ENCODE peak calls at places on chromosomes 6 and 20, in four cellular contexts. One of them, this sample, is unnamed.

GRCh38 chr20:11724112-11724511 is 193.6 kb upstream of the BTBD3 start:
- DNase-seq in NCI-H2029 treated with DMSO at 0.1 percent for 48 hours: no peak
- DNase-seq in CD8-positive, alpha-beta T cell: no peak
- DNase-seq in effector memory CD8-positive, alpha-beta T cell: no peak
- DNase-seq in this sample: no peak

GRCh38 chr6:26087284-26088115 is at the start of gene HFE:
- DNase-seq in effector memory CD8-positive, alpha-beta T cell: peak
- DNase-seq in CD8-positive, alpha-beta T cell: peak
- DNase-seq in NCI-H2029 treated with DMSO at 0.1 percent for 48 hours: peak
- DNase-seq in this sample: peak

GRCh38 chr6:111686249-111686997 is 80.7 kb upstream of the TRAF3IP2 start:
- DNase-seq in effector memory CD8-positive, alpha-beta T cell: no peak
- DNase-seq in CD8-positive, alpha-beta T cell: no peak
- DNase-seq in NCI-H2029 treated with DMSO at 0.1 percent for 48 hours: no peak
- DNase-seq in this sample: no peak

GRCh38 chr6:27575594-27576361 is 102.9 kb upstream of the ZNF184 start:
- DNase-seq in CD8-positive, alpha-beta T cell: no peak
- DNase-seq in NCI-H2029 treated with DMSO at 0.1 percent for 48 hours: no peak
- DNase-seq in effector memory CD8-positive, alpha-beta T cell: no peak
- DNase-seq in this sample: no peak

GRCh38 chr6:154969796-154970195 is 25.3 kb upstream of the TIAM2 start:
- DNase-seq in effector memory CD8-positive, alpha-beta T cell: no peak
- DNase-seq in CD8-positive, alpha-beta T cell: no peak
- DNase-seq in NCI-H2029 treated with DMSO at 0.1 percent for 48 hours: no peak
- DNase-seq in this sample: no peak

GRCh38 chr6:30881987-30882763 is 2.1 kb upstream of the DDR1 start:
- DNase-seq in CD8-positive, alpha-beta T cell: no peak
- DNase-seq in NCI-H2029 treated with DMSO at 0.1 percent for 48 hours: no peak
- DNase-seq in effector memory CD8-positive, alpha-beta T cell: no peak
- DNase-seq in this sample: no peak

GRCh38 chr6:137638926-137639706 is 144.9 kb upstream of the OLIG3 start:
- DNase-seq in effector memory CD8-positive, alpha-beta T cell: no peak
- DNase-seq in CD8-positive, alpha-beta T cell: no peak
- DNase-seq in NCI-H2029 treated with DMSO at 0.1 percent for 48 hours: no peak
- DNase-seq in this sample: no peak

GRCh38 chr20:17971571-17972013 is 2.8 kb downstream of the MGME1 start:
- DNase-seq in CD8-positive, alpha-beta T cell: no peak
- DNase-seq in NCI-H2029 treated with DMSO at 0.1 percent for 48 hours: no peak
- DNase-seq in effector memory CD8-positive, alpha-beta T cell: no peak
- DNase-seq in this sample: no peak

GRCh38 chr6:3228046-3228671 is 706 bp upstream of the TUBB2B start:
- DNase-seq in NCI-H2029 treated with DMSO at 0.1 percent for 48 hours: peak
- DNase-seq in effector memory CD8-positive, alpha-beta T cell: no peak
- DNase-seq in CD8-positive, alpha-beta T cell: no peak
- DNase-seq in this sample: no peak

GRCh38 chr6:50819527-50819905 is 845 bp downstream of the TFAP2B start:
- DNase-seq in CD8-positive, alpha-beta T cell: no peak
- DNase-seq in effector memory CD8-positive, alpha-beta T cell: no peak
- DNase-seq in NCI-H2029 treated with DMSO at 0.1 percent for 48 hours: no peak
- DNase-seq in this sample: no peak

GRCh38 chr6:137307163-137307851 is 88.1 kb upstream of the IFNGR1 start:
- DNase-seq in CD8-positive, alpha-beta T cell: no peak
- DNase-seq in NCI-H2029 treated with DMSO at 0.1 percent for 48 hours: no peak
- DNase-seq in effector memory CD8-positive, alpha-beta T cell: no peak
- DNase-seq in this sample: no peak

GRCh38 chr6:13119549-13119948 is 208.8 kb downstream of the TBC1D7 start:
- DNase-seq in NCI-H2029 treated with DMSO at 0.1 percent for 48 hours: no peak
- DNase-seq in CD8-positive, alpha-beta T cell: no peak
- DNase-seq in effector memory CD8-positive, alpha-beta T cell: no peak
- DNase-seq in this sample: no peak

GRCh38 chr6:63724721-63725120 is 89.1 kb downstream of the PHF3 start:
- DNase-seq in CD8-positive, alpha-beta T cell: no peak
- DNase-seq in effector memory CD8-positive, alpha-beta T cell: no peak
- DNase-seq in NCI-H2029 treated with DMSO at 0.1 percent for 48 hours: no peak
- DNase-seq in this sample: no peak

GRCh38 chr6:54541521-54541920 is 233.3 kb downstream of the TINAG start:
- DNase-seq in CD8-positive, alpha-beta T cell: no peak
- DNase-seq in NCI-H2029 treated with DMSO at 0.1 percent for 48 hours: no peak
- DNase-seq in effector memory CD8-positive, alpha-beta T cell: no peak
- DNase-seq in this sample: no peak

GRCh38 chr20:53940883-53941546 is 129.4 kb downstream of the BCAS1 start:
- DNase-seq in NCI-H2029 treated with DMSO at 0.1 percent for 48 hours: no peak
- DNase-seq in effector memory CD8-positive, alpha-beta T cell: no peak
- DNase-seq in CD8-positive, alpha-beta T cell: no peak
- DNase-seq in this sample: no peak

GRCh38 chr6:143700684-143701342 is 23.0 kb downstream of the PHACTR2 start:
- DNase-seq in CD8-positive, alpha-beta T cell: no peak
- DNase-seq in effector memory CD8-positive, alpha-beta T cell: no peak
- DNase-seq in NCI-H2029 treated with DMSO at 0.1 percent for 48 hours: no peak
- DNase-seq in this sample: no peak

GRCh38 chr6:33298773-33299236 is at the start of gene RGL2:
- DNase-seq in effector memory CD8-positive, alpha-beta T cell: no peak
- DNase-seq in CD8-positive, alpha-beta T cell: peak
- DNase-seq in NCI-H2029 treated with DMSO at 0.1 percent for 48 hours: peak
- DNase-seq in this sample: peak

GRCh38 chr6:149560736-149561135 is 5.4 kb upstream of the GINM1 start:
- DNase-seq in CD8-positive, alpha-beta T cell: peak
- DNase-seq in effector memory CD8-positive, alpha-beta T cell: peak
- DNase-seq in NCI-H2029 treated with DMSO at 0.1 percent for 48 hours: no peak
- DNase-seq in this sample: peak

GRCh38 chr6:137754366-137754765 is 112.7 kb upstream of the TNFAIP3 start:
- DNase-seq in NCI-H2029 treated with DMSO at 0.1 percent for 48 hours: no peak
- DNase-seq in CD8-positive, alpha-beta T cell: no peak
- DNase-seq in effector memory CD8-positive, alpha-beta T cell: no peak
- DNase-seq in this sample: no peak

GRCh38 chr6:157229733-157230132 is 93.6 kb downstream of the TMEM242 start:
- DNase-seq in NCI-H2029 treated with DMSO at 0.1 percent for 48 hours: peak
- DNase-seq in CD8-positive, alpha-beta T cell: no peak
- DNase-seq in effector memory CD8-positive, alpha-beta T cell: no peak
- DNase-seq in this sample: no peak

GRCh38 chr6:56259682-56260081 is 12.3 kb upstream of the COL21A1 start:
- DNase-seq in NCI-H2029 treated with DMSO at 0.1 percent for 48 hours: no peak
- DNase-seq in effector memory CD8-positive, alpha-beta T cell: no peak
- DNase-seq in CD8-positive, alpha-beta T cell: no peak
- DNase-seq in this sample: no peak

GRCh38 chr6:25027221-25027916 is 91.6 kb upstream of the RIPOR2 start:
- DNase-seq in effector memory CD8-positive, alpha-beta T cell: peak
- DNase-seq in NCI-H2029 treated with DMSO at 0.1 percent for 48 hours: no peak
- DNase-seq in CD8-positive, alpha-beta T cell: peak
- DNase-seq in this sample: peak

GRCh38 chr6:161067749-161068148 is 76.2 kb downstream of the MAP3K4 start:
- DNase-seq in effector memory CD8-positive, alpha-beta T cell: no peak
- DNase-seq in NCI-H2029 treated with DMSO at 0.1 percent for 48 hours: peak
- DNase-seq in CD8-positive, alpha-beta T cell: no peak
- DNase-seq in this sample: no peak

GRCh38 chr20:3621111-3621510 is 42.1 kb downstream of the GFRA4 start:
- DNase-seq in CD8-positive, alpha-beta T cell: no peak
- DNase-seq in NCI-H2029 treated with DMSO at 0.1 percent for 48 hours: no peak
- DNase-seq in effector memory CD8-positive, alpha-beta T cell: no peak
- DNase-seq in this sample: no peak

GRCh38 chr6:27474172-27474465 is 1.2 kb upstream of the ZNF184 start:
- DNase-seq in NCI-H2029 treated with DMSO at 0.1 percent for 48 hours: no peak
- DNase-seq in effector memory CD8-positive, alpha-beta T cell: no peak
- DNase-seq in CD8-positive, alpha-beta T cell: no peak
- DNase-seq in this sample: no peak

GRCh38 chr6:31729515-31729978 is 448 bp upstream of the DDAH2 start:
- DNase-seq in NCI-H2029 treated with DMSO at 0.1 percent for 48 hours: peak
- DNase-seq in effector memory CD8-positive, alpha-beta T cell: peak
- DNase-seq in CD8-positive, alpha-beta T cell: peak
- DNase-seq in this sample: peak

GRCh38 chr6:124053315-124053714 is 249.7 kb downstream of the NKAIN2 start:
- DNase-seq in effector memory CD8-positive, alpha-beta T cell: no peak
- DNase-seq in CD8-positive, alpha-beta T cell: no peak
- DNase-seq in NCI-H2029 treated with DMSO at 0.1 percent for 48 hours: no peak
- DNase-seq in this sample: no peak

GRCh38 chr6:11050735-11051134 is 6.6 kb upstream of the ELOVL2 start:
- DNase-seq in effector memory CD8-positive, alpha-beta T cell: no peak
- DNase-seq in CD8-positive, alpha-beta T cell: no peak
- DNase-seq in NCI-H2029 treated with DMSO at 0.1 percent for 48 hours: no peak
- DNase-seq in this sample: no peak

GRCh38 chr6:92121228-92121627 is 1298.1 kb downstream of the EPHA7 start:
- DNase-seq in CD8-positive, alpha-beta T cell: no peak
- DNase-seq in effector memory CD8-positive, alpha-beta T cell: no peak
- DNase-seq in NCI-H2029 treated with DMSO at 0.1 percent for 48 hours: no peak
- DNase-seq in this sample: no peak

GRCh38 chr6:97594834-97595233 is 311.8 kb upstream of the MMS22L start:
- DNase-seq in effector memory CD8-positive, alpha-beta T cell: no peak
- DNase-seq in NCI-H2029 treated with DMSO at 0.1 percent for 48 hours: no peak
- DNase-seq in CD8-positive, alpha-beta T cell: no peak
- DNase-seq in this sample: no peak

GRCh38 chr6:24990944-24991747 is 55.4 kb upstream of the RIPOR2 start:
- DNase-seq in CD8-positive, alpha-beta T cell: no peak
- DNase-seq in NCI-H2029 treated with DMSO at 0.1 percent for 48 hours: no peak
- DNase-seq in effector memory CD8-positive, alpha-beta T cell: no peak
- DNase-seq in this sample: no peak

GRCh38 chr20:36832791-36833190 is 43.1 kb upstream of the TLDC2 start:
- DNase-seq in NCI-H2029 treated with DMSO at 0.1 percent for 48 hours: no peak
- DNase-seq in effector memory CD8-positive, alpha-beta T cell: no peak
- DNase-seq in CD8-positive, alpha-beta T cell: no peak
- DNase-seq in this sample: no peak

GRCh38 chr6:170080828-170081368 is 210.0 kb downstream of the DLL1 start:
- DNase-seq in CD8-positive, alpha-beta T cell: no peak
- DNase-seq in NCI-H2029 treated with DMSO at 0.1 percent for 48 hours: peak
- DNase-seq in effector memory CD8-positive, alpha-beta T cell: no peak
- DNase-seq in this sample: no peak

This sample was measured in CD4-positive, CD25-positive, alpha-beta regulatory T cell.